ENCODE peak calls at places on chromosomes 13 and 19, in four cellular contexts. P, X, O and D are unnamed samples. For H3K79me1, the result is how much of the 10 kb centered on the place peaks cover.

GRCh38 chr19:32543107-32543900 is 37.7 kb upstream of the PDCD5 start:
- DNase-seq in X (no peak), P (no peak), O (peak), D (peak)

GRCh38 chr13:32010137-32010536 is 21.4 kb upstream of the FRY start:
- DNase-seq in X (no peak), P (no peak), O (peak), D (no peak)

GRCh38 chr19:19209372-19209771 is 2.4 kb upstream of the NCAN start:
- DNase-seq in O (no peak), X (no peak), P (no peak), D (no peak)

GRCh38 chr19:16366056-16366432 is 41.4 kb downstream of the KLF2 start:
- DNase-seq in X (no peak), P (no peak), O (no peak), D (no peak)

GRCh38 chr19:310141-310651 is 19.0 kb upstream of the PLPP2 start:
- DNase-seq in O (no peak), X (no peak), P (no peak), D (no peak)

GRCh38 chr13:79992111-79992510 is 348.8 kb downstream of the SPRY2 start:
- DNase-seq in X (no peak), O (no peak), P (no peak), D (no peak)

GRCh38 chr13:41409611-41410010 is 47.7 kb upstream of the RGCC start:
- DNase-seq in X (no peak), P (no peak), O (no peak), D (no peak)

GRCh38 chr13:106450991-106451390 is 84.5 kb downstream of the EFNB2 start:
- DNase-seq in O (no peak), P (no peak), X (no peak), D (no peak)

GRCh38 chr13:23679214-23679613 is 109.0 kb downstream of the TNFRSF19 start:
- DNase-seq in O (peak), X (no peak), P (no peak), D (no peak)

GRCh38 chr13:32538621-32539246 is at the start of gene N4BP2L2:
- DNase-seq in O (peak), X (peak), P (peak), D (peak)

GRCh38 chr19:8455018-8455417 is 10.2 kb downstream of the HNRNPM start:
- DNase-seq in O (no peak), P (no peak), X (no peak), D (no peak)

GRCh38 chr13:67341406-67341805 is 111.3 kb upstream of the PCDH9 start:
- DNase-seq in X (no peak), P (no peak), O (peak), D (no peak)

GRCh38 chr19:1649706-1650626 is 2.4 kb downstream of the TCF3 start:
- DNase-seq in P (no peak), X (no peak), O (no peak), D (no peak)

GRCh38 chr19:1646931-1647663 is 5.3 kb downstream of the TCF3 start:
- DNase-seq in P (no peak), X (no peak), O (no peak), D (no peak)

GRCh38 chr19:1648926-1649541 is 3.4 kb downstream of the TCF3 start:
- DNase-seq in X (no peak), P (no peak), O (no peak), D (no peak)

GRCh38 chr19:1647664-1648155 is 4.7 kb downstream of the TCF3 start:
- DNase-seq in P (no peak), X (no peak), O (no peak), D (no peak)

DNA sequence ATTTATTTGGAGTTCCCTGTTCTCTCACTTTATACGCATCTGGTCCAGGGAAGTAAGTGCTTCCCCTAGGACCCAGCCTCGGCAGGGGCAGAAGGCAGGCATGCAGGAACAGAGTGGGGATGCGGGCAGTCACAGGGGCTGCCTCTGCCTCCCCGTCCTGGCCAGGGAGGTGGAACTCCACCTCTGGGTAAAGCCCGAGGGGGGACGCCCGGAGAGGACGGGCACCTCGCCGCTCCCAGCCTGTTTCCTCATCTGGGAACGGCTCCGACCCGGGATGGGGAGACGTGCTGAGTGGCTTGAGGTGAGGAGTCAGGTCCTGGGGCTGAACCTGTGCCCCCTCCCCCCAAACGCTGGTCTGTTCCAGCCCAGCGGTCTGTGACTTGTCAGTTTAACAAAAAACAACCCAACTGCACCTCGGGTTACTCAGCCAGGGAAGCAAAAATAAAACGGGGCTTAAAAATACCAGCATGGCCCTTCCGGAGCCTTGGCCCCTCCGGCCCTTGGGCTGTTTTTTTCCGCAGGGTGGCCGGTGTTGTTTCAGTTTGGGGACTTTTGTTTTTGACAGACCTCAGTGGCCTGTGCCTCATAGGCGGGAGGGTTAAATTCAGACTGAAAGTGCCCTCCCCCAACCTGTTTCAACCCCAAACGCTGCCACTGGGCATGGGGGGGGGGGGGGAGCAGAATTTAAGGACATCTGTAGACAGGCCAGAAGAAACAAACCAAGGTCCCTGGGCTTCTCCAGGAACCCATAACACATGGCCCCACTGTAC is 4.1 kb downstream of the TCF3 start:
- DNase-seq in X (no peak), O (no peak), P (no peak), D (no peak)
- H3K79me1 ChIP-seq in X (under half), O (under half), P (under half), D (under half)

GRCh38 chr13:27298849-27299248 is 28.2 kb downstream of the RASL11A start:
- DNase-seq in P (no peak), O (no peak), X (no peak), D (no peak)
- H4K5ac ChIP-seq in P (no peak), O (no peak), X (no peak), D (no peak)

DNA sequence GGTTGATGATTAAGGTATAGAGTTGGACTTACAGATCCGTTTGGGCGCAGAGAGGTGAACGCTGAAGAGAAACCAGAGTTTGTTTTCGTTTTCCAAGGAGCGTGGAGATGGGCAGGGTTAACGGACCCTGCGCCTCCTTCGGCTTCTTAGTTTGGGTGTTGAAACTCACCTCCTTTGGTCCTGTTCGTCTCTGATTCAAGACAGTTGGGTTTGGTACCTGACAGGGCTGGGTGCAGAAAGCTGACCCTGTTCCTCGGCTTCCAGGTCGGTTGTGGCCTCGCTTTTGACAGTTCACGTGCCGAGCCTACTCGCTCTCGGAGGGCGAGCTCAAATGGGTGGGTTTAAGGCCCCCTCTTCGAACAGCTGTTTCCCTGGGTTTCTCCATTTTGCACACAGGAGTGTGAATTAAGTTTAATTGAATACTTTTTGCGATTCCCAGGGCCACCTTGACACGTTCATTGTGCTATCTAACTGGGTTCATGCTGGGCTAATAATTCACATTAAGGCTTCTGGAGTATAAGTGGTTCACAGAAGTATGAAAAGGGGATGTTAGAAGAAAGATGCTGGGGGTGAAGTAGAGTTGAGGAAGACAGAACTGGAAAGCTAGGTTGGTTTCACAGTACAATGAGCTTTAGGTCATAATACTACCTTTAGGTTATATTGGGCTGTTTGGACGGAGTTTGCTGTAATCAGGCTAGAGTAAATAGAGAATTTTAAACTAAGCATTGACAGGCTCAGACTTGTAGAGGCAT is 642 bp downstream of the USPL1 start:
- DNase-seq in P (no peak), X (no peak), O (no peak), D (no peak)
- H3K79me1 ChIP-seq in P (under half), X (under half), O (under half), D (under half)

GRCh38 chr13:90015565-90016507 is 1331.7 kb upstream of the MIR17HG start:
- DNase-seq in P (no peak), O (no peak), X (no peak), D (no peak)

GRCh38 chr13:90016688-90017087 is 1330.8 kb upstream of the MIR17HG start:
- DNase-seq in P (no peak), O (no peak), X (no peak), D (no peak)

DNA sequence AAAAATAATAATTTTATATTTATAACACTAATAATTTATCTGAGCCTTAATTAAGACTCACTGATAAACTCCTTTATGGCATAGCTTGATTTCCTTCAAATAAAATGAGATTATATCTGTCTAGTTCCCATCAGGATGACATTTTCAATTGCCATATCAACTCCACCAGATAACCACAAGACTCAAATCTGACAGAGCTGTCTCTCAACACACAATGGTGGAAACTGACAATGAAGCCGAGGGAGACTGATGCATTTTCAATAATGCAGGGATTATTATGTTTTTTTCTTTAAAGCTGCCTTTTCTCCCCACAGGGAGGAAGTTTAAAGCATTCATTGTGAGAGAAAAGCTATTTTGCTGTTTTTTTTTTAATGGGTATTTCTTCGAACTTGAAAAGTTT is 1327.0 kb upstream of the MIR17HG start:
- DNase-seq in X (no peak), P (no peak), O (no peak), D (no peak)
- H4K5ac ChIP-seq in X (no peak), P (no peak), O (no peak), D (no peak)

DNA sequence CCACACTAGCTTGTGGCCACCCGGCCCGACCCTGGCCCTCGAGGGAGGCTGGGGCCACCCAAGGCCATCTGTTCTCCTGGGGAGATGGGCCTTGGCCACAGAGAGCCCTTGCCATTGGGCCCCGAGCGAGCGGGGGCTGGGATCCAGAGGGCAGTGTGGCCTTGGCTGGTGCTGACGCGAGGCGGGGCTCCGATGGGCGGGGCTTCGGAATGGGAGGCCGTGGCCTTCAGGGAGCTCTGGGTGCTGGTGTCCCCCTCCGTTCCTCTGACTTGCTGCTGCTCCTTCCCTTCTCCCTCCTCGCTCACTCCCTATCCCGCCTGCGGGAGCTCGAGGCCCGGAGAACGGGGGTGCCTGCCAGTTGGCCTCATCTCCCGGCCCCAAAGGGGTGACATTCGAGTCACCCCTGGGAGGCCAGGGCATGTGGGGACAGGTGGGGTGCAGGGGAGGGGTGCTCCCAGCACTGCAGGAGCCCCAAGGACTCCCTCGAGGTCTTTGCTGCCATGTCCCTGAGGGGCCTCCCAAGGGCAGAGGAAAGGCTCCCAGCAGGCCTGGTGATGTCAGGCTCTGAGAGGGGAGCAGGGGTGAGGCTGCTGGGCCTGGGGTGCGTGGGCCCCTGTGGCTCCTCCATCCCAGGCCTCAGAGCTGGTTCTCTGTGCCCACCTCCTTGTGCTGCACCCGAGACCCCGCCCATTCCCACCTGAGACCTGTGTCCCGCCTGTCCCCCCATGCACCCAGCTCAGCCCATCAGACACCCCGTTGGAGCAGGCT is 4.2 kb downstream of the NCLN start:
- DNase-seq in X (no peak), P (no peak), O (no peak), D (no peak)
- H3K79me1 ChIP-seq in X (under half), P (under half), O (under half), D (under half)

GRCh38 chr13:110600980-110601379 is 14.4 kb upstream of the NAXD start:
- DNase-seq in O (no peak), P (no peak), X (no peak), D (no peak)
- H4K5ac ChIP-seq in O (no peak), P (no peak), X (no peak), D (peak)

DNA sequence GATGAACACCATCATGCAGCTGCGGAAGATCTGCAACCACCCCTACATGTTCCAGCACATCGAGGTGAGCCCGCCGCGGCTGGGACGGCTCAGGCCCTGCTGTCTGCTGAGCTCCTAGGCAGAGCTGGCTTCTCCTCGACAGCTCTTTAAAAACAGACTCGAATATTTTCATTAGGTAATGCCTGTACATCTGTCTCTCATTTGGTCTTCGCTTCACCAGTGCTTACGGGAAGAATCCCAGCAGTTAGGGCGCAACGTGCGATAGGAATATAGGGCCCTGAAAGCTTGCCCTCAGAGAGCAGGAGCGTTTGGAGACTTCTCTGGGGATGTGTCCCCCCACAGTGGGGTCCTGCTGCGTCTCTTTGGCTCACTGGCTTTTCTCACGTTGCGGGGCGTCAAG is 63.8 kb upstream of the LDLR start:
- DNase-seq in X (no peak), P (no peak), O (no peak), D (no peak)
- H3K79me1 ChIP-seq in X (under half), P (under half), O (under half), D (under half)

DNA sequence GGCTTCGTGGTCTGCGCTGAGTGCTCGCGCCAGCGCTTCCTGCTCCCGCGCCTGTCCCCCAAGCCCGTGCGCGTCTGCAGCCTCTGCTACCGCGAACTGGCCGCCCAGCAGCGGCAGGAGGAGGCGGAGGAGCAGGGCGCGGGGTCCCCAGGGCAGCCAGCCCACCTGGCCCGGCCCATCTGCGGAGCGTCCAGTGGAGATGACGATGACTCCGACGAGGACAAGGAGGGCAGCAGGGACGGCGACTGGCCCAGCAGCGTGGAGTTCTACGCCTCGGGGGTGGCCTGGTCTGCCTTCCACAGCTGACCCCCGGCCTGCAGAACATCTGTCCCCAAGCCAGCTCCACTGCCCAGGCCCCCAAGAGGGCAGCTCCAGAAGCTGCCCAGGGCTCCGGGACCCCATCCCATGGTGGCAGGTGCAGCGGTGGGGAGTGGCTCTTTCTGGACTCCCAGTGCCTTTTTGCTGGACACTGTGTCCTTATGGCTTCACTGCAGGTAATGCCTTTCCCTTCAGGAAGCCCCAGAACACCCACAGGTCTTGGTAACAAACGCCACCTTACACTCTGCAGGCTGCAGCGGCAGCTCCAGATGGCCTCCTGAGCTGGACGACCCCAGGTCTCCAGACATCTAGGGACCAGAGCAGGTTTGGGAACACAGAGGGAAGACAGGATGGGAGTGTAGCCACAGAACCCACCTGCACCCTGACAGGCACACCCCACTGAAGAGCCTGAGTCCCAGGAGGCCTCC is 9.3 kb downstream of the PLEKHF1 start:
- DNase-seq in O (no peak), X (no peak), P (no peak), D (no peak)
- H4K5ac ChIP-seq in O (no peak), X (no peak), P (no peak), D (no peak)

GRCh38 chr19:2574971-2575630 is 99.2 kb downstream of the GADD45B start:
- DNase-seq in O (no peak), P (no peak), X (no peak), D (no peak)
- H3K79me1 ChIP-seq in O (under half), P (under half), X (under half), D (under half)

DNA sequence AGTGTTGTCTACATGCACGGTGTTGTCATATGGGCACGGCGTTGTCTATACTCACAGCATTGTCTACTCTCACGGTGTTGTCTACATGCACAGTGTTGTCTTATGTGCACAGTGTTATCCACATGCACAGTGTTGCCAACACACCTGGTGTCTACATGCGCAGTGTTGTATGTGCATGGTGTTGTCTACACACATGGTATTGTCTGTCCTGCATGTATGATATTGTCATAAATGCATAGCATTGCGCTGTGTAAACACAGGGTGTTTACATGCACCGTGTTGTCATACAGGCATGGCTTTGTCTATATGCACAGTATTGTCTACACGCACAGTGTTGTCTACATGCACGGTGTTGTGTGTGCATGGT is 6.8 kb downstream of the ADPRHL1 start:
- DNase-seq in P (no peak), X (no peak), O (no peak), D (no peak)
- H4K5ac ChIP-seq in P (no peak), X (no peak), O (no peak), D (no peak)